ENCODE peak calls at places on chromosomes 2 and 18, in six cellular contexts. D, X, Q, S, G and Y are unnamed samples.
A peak's percentile ranks its signal among the peaks of the same experiment; 100 is the strongest.

GRCh38 chr2:206442854-206443734 is at the start of gene ADAM23:
- DNase-seq in D (peak; percentile 50), X (no peak), Q (peak; percentile 89), S (peak; percentile 63), G (peak; percentile 85), Y (peak; percentile 49)

GRCh38 chr2:30230479-30230854 is 867 bp upstream of the LBH start:
- DNase-seq in D (peak; percentile 60), X (no peak), Q (peak; percentile 43), S (peak; percentile 36), G (no peak), Y (peak; percentile 56)

GRCh38 chr2:239910851-239911629 is 114.1 kb downstream of the NDUFA10 start:
- DNase-seq in D (no peak), X (no peak), Q (peak; percentile 10), S (no peak), G (no peak), Y (no peak)

GRCh38 chr2:129748250-129748649 is 231.2 kb upstream of the RAB6C start:
- DNase-seq in D (no peak), X (no peak), Q (no peak), S (no peak), G (no peak), Y (no peak)

GRCh38 chr18:44715245-44715644 is 34.6 kb downstream of the SETBP1 start:
- DNase-seq in D (no peak), X (no peak), Q (no peak), S (no peak), G (no peak), Y (no peak)

GRCh38 chr18:50986360-50987087 is 18.7 kb downstream of the ELAC1 start:
- DNase-seq in D (no peak), X (no peak), Q (no peak), S (no peak), G (no peak), Y (no peak)

GRCh38 chr18:5518899-5519371 is 24.9 kb downstream of the EPB41L3 start:
- DNase-seq in D (peak; percentile 18), X (no peak), Q (no peak), S (no peak), G (no peak), Y (no peak)

GRCh38 chr2:73088211-73088610 is 16.7 kb upstream of the SFXN5 start:
- DNase-seq in D (no peak), X (no peak), Q (no peak), S (no peak), G (no peak), Y (no peak)

GRCh38 chr2:132009874-132010521 is 151.8 kb downstream of the ANKRD30BL start:
- DNase-seq in D (no peak), X (no peak), Q (peak; percentile 32), S (peak; percentile 10), G (no peak), Y (no peak)

GRCh38 chr2:5021148-5021547 is 671.0 kb upstream of the SOX11 start:
- DNase-seq in D (no peak), X (no peak), Q (no peak), S (no peak), G (no peak), Y (no peak)

GRCh38 chr2:222919841-222920609 is 59.2 kb downstream of the ACSL3 start:
- DNase-seq in D (no peak), X (no peak), Q (no peak), S (no peak), G (no peak), Y (no peak)

GRCh38 chr2:205237524-205237923 is 444.8 kb upstream of the NRP2 start:
- DNase-seq in D (no peak), X (no peak), Q (no peak), S (no peak), G (no peak), Y (no peak)

GRCh38 chr2:113136828-113137775 is 9.7 kb downstream of the IL1RN start:
- DNase-seq in D (peak; percentile 46), X (no peak), Q (no peak), S (peak; percentile 54), G (peak; percentile 57), Y (peak; percentile 63)

DNA sequence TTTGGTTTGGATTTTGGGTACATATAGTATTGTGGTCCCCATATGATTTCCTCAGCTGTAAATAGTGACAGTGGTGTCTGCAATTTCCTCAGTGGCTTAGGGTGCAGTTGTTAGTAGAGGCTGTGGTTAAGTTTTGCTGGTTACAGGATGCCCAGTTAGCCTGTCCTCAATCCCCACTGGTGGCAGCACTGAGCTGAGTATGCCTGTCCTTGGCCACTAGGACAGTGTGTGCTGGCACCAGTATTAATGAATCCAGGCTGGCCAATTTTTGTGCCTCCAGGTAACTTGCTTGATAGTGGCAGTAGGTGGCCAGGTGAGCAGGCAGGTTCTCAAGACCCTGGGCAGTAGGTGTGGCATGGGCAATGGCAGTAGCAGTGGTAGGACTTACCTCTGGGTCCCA is 973.1 kb downstream of the TMEM182 start:
- DNase-seq in D (no peak), X (no peak), Q (peak; percentile 56), S (no peak), G (no peak), Y (no peak)
- TF ChIP-seq CTCF in D (no peak), X (no peak), Q (peak; percentile 65), S (no peak), G (no peak), Y (no peak)

DNA sequence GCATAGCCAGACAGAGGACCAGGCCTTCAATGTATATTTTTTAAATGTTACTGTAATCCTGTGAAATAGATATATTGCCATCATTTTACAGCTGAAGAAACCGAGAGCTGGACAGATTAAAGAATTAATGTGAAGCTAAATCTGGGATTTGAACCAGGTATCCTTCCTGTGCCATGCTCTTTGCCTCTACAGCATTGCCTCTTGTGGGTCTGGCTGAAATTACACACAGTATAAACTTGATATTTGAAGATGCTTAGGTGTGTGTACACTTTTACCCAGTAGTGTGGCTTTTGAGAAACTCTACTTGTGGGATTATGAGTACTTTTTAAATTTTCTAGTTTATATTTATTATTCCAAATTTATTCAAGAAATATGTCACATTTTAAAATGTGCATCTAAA is 264.5 kb downstream of the CNTNAP5 start:
- DNase-seq in D (no peak), X (no peak), Q (no peak), S (no peak), G (no peak), Y (no peak)
- TF ChIP-seq CTCF in D (no peak), X (no peak), Q (peak; percentile 36), S (no peak), G (no peak), Y (no peak)

GRCh38 chr18:47345291-47345690 is 93.8 kb upstream of the SKOR2 start:
- DNase-seq in D (no peak), X (no peak), Q (no peak), S (no peak), G (no peak), Y (no peak)
- TF ChIP-seq CTCF in D (no peak), X (no peak), Q (no peak), S (no peak), G (no peak), Y (no peak)

DNA sequence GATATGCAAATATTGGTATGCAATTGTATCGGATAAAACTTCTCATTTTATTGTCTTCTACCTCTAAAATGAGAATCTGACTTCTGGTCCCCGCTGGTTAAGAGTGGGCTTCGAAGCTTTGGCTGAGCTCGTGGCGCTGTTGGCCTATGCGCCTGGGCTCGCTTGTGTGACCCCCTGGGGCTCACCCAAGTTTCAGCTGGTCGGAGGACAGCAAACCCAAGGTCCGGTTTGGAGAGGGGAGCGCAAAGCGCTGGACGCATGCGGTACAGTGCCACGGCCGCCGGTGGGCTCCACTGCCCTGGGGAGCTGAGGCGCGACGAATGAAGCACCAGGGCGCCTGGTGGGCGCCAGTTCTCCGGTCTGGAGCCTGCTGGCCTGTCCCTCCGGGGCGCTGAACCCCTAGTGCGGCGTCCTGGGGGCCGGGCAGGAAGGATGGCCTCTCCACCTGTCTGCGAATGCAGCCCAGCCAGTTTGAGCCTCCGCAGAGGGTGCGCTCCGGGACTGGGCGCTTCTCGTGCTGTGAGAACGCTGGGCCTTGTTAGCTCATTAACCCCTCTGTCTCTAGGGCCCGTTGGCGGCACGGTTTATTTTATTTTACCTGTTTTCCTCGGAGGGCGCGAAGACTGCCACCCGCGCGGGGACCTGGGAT is 10.3 kb downstream of the MEIS1 start:
- DNase-seq in D (no peak), X (peak; percentile 30), Q (peak; percentile 53), S (peak; percentile 62), G (no peak), Y (no peak)
- TF ChIP-seq CTCF in D (no peak), X (no peak), Q (peak; percentile 29), S (peak; percentile 14), G (no peak), Y (no peak)

DNA sequence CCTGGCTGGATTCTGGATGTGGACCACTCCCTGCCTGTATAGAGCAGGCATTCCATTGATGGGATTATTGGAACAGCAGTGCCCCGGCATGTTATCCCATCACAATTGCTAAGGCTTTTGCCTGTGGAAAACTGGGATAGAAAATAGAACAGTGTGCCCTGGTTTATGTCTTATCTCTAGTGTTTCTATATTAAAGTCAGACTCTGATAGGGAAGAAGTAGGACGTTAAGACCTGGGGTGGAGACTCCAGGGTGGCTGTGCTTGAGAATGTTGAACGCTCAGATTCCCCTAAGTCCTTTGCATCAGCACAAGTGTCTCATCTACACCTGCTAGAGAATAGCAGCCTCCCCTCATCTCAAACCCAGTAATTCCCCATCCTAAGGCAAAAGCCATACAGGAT is 10.8 kb upstream of the NETO1 start:
- DNase-seq in D (no peak), X (no peak), Q (no peak), S (no peak), G (no peak), Y (no peak)
- TF ChIP-seq CTCF in D (no peak), X (no peak), Q (no peak), S (no peak), G (no peak), Y (no peak)

GRCh38 chr18:9474983-9475642 is at the start of gene RALBP1:
- DNase-seq in D (peak; percentile 100), X (peak; percentile 100), Q (peak; percentile 100), S (peak; percentile 99), G (peak; percentile 97), Y (peak; percentile 99)
- TF ChIP-seq CTCF in D (peak; percentile 37), X (no peak), Q (no peak), S (no peak), G (peak; percentile 47), Y (no peak)

DNA sequence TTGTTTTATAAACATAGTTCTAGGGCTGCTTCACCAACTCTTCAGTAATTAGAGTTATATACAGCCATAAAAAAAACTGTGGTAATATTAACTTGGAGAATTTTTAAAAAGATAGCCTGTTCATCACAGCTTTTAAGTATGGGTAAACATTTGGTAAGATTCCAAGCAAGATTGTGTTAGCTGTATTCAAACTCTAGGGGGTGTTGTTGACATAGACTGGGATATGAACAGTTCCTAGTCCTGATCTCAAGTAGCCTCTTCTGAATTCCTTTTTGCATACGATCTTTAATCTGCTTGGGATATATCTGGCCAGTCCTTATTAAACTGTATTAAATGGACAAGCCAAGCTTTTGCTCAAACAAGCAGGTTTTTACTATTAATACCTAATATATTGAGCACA is 13.4 kb downstream of the NOP58 start:
- DNase-seq in D (peak; percentile 72), X (no peak), Q (no peak), S (peak; percentile 13), G (no peak), Y (no peak)
- TF ChIP-seq CTCF in D (peak; percentile 67), X (peak; percentile 39), Q (peak; percentile 66), S (peak; percentile 54), G (peak; percentile 13), Y (no peak)